ENCODE peak calls at places on chromosomes 16 and 17, in eight cellular contexts. M is fibroblast of pulmonary artery; H is endothelial cell; R is cardiac muscle cell; Y is naive thymus-derived CD8-positive, alpha-beta T cell; W is GM23248; I is bronchial epithelial cell; Q is psoas muscle. S is an unnamed sample.

GRCh38 chr16:53457670-53458069 is 23.4 kb downstream of the RBL2 start:
- DNase-seq in M (no peak), W (no peak), R (no peak), Y (peak), Q (no peak), I (no peak), H (no peak), S (no peak)

GRCh38 chr16:68365167-68365817 is 54.5 kb downstream of the PRMT7 start:
- DNase-seq in R (no peak), H (no peak), M (no peak), Q (no peak), Y (no peak), W (no peak), I (no peak), S (no peak)

GRCh38 chr17:18076941-18077340 is 10.8 kb upstream of the DRG2 start:
- DNase-seq in W (peak), R (no peak), Y (no peak), Q (no peak), I (no peak), H (no peak), M (peak), S (no peak)

GRCh38 chr17:32909787-32910369 is 18.1 kb upstream of the TMEM98 start:
- DNase-seq in M (peak), I (peak), Y (peak), R (peak), Q (peak), H (peak), W (peak), S (peak)

GRCh38 chr17:38703742-38704644 is 1.1 kb upstream of the MLLT6 start:
- DNase-seq in W (peak), H (peak), Q (peak), M (peak), I (peak), Y (peak), R (peak), S (peak)

GRCh38 chr17:21466550-21466949 is 90.4 kb downstream of the KCNJ12 start:
- DNase-seq in M (no peak), Q (no peak), Y (no peak), R (no peak), W (no peak), I (no peak), H (no peak), S (no peak)

GRCh38 chr17:82570282-82570681 is 50.8 kb downstream of the FOXK2 start:
- DNase-seq in Q (no peak), H (no peak), R (peak), I (no peak), M (no peak), W (no peak), Y (no peak), S (no peak)

GRCh38 chr16:2765462-2766404 is 11.3 kb downstream of the ELOB start:
- DNase-seq in I (no peak), M (no peak), Q (no peak), W (no peak), Y (no peak), H (no peak), R (no peak), S (no peak)

GRCh38 chr17:63821809-63822208 is 5.4 kb upstream of the PSMC5 start:
- DNase-seq in W (no peak), Y (no peak), I (no peak), M (no peak), R (no peak), Q (no peak), H (no peak), S (no peak)

GRCh38 chr16:83990492-83990891 is 22.4 kb downstream of the NECAB2 start:
- DNase-seq in Q (no peak), Y (no peak), R (no peak), H (no peak), I (no peak), M (no peak), W (no peak), S (no peak)

GRCh38 chr16:88610080-88610479 is 28.3 kb upstream of the IL17C start:
- DNase-seq in R (no peak), H (no peak), Q (no peak), I (no peak), Y (no peak), W (no peak), M (no peak), S (no peak)

GRCh38 chr17:63694229-63694973 is 5.5 kb downstream of the LIMD2 start:
- DNase-seq in H (no peak), Y (no peak), M (no peak), Q (no peak), R (no peak), W (no peak), I (no peak), S (no peak)

GRCh38 chr16:50591800-50592771 is 43.9 kb downstream of the NKD1 start:
- DNase-seq in I (no peak), R (peak), H (no peak), W (no peak), M (no peak), Y (no peak), Q (peak), S (peak)

GRCh38 chr16:3095869-3096268 is 3.2 kb downstream of the ZSCAN10 start:
- DNase-seq in W (peak), H (no peak), I (no peak), Y (peak), Q (no peak), M (no peak), R (no peak), S (no peak)

GRCh38 chr16:84832488-84833141 is 12.8 kb downstream of the CRISPLD2 start:
- DNase-seq in M (peak), Q (peak), W (peak), R (no peak), Y (no peak), I (no peak), H (no peak), S (peak)

GRCh38 chr17:50210249-50211225 is 9.1 kb upstream of the COL1A1 start:
- DNase-seq in M (peak), R (peak), Y (no peak), W (peak), Q (peak), H (no peak), I (peak), S (peak)

GRCh38 chr17:37609170-37610040 is at the start of gene SYNRG:
- DNase-seq in Y (peak), I (peak), W (peak), Q (peak), H (peak), M (peak), R (peak), S (peak)

GRCh38 chr17:39178516-39178915 is 12.6 kb upstream of the ARL5C start:
- DNase-seq in M (no peak), Y (no peak), R (no peak), H (no peak), W (peak), Q (no peak), I (peak), S (no peak)

GRCh38 chr16:1701216-1701878 is 4.6 kb upstream of the MAPK8IP3 start:
- DNase-seq in W (no peak), R (no peak), Q (no peak), M (no peak), I (peak), H (no peak), Y (no peak), S (no peak)

GRCh38 chr16:17328971-17329370 is 141.8 kb downstream of the XYLT1 start:
- DNase-seq in Q (no peak), I (no peak), Y (no peak), M (no peak), R (no peak), W (peak), H (no peak), S (no peak)

GRCh38 chr16:73101568-73101967 is 53.6 kb upstream of the ZFHX3 start:
- DNase-seq in M (no peak), W (no peak), Y (no peak), I (no peak), Q (no peak), H (no peak), R (no peak), S (no peak)

GRCh38 chr16:67481561-67482259 is 753 bp upstream of the ATP6V0D1 start:
- DNase-seq in I (no peak), H (no peak), Y (peak), R (no peak), W (peak), Q (peak), M (peak), S (peak)

GRCh38 chr16:74997042-74997491 is 1.8 kb upstream of the ZNRF1 start:
- DNase-seq in R (no peak), I (no peak), Y (no peak), Q (no peak), H (no peak), W (no peak), M (no peak), S (no peak)

GRCh38 chr16:84724619-84725307 is 25.0 kb downstream of the USP10 start:
- DNase-seq in M (no peak), Y (no peak), R (no peak), I (no peak), W (peak), Q (no peak), H (no peak), S (no peak)

GRCh38 chr16:86894925-86895324 is 316.6 kb downstream of the FOXL1 start:
- DNase-seq in M (no peak), R (no peak), Y (no peak), I (no peak), W (no peak), H (no peak), Q (no peak), S (no peak)

GRCh38 chr16:29743827-29744531 is 1.8 kb downstream of the C16orf54 start:
- DNase-seq in Y (peak), M (no peak), R (peak), W (no peak), H (no peak), Q (no peak), I (no peak), S (no peak)

GRCh38 chr16:86343733-86344585 is 166.4 kb upstream of the FOXF1 start:
- DNase-seq in I (no peak), H (no peak), M (peak), Y (no peak), W (peak), R (peak), Q (no peak), S (no peak)

GRCh38 chr16:89687092-89687940 is 827 bp downstream of the CDK10 start:
- DNase-seq in I (peak), H (no peak), M (peak), R (no peak), Q (no peak), Y (no peak), W (peak), S (no peak)

GRCh38 chr16:75251280-75252048 is at the start of gene BCAR1:
- DNase-seq in I (peak), W (peak), M (peak), Q (peak), H (peak), R (peak), Y (no peak), S (peak)

GRCh38 chr17:30477758-30478115 is 529 bp downstream of the GOSR1 start:
- DNase-seq in R (no peak), W (peak), Y (peak), M (peak), Q (no peak), H (no peak), I (peak), S (no peak)

GRCh38 chr16:82633964-82634600 is 7.3 kb downstream of the CDH13 start:
- DNase-seq in R (no peak), Q (peak), M (peak), Y (no peak), I (peak), H (no peak), W (peak), S (peak)

GRCh38 chr16:84036131-84036530 is 6.5 kb downstream of the SLC38A8 start:
- DNase-seq in Y (no peak), W (no peak), R (no peak), I (no peak), H (no peak), M (no peak), Q (no peak), S (no peak)

GRCh38 chr17:3794890-3795757 is 5.9 kb downstream of the ITGAE start:
- DNase-seq in I (peak), Y (no peak), Q (no peak), M (no peak), W (peak), R (no peak), H (no peak), S (no peak)

GRCh38 chr17:81251091-81251942 is 12.2 kb downstream of the NDUFAF8 start:
- DNase-seq in Y (no peak), W (no peak), I (no peak), Q (no peak), M (no peak), R (peak), H (no peak), S (peak)

GRCh38 chr16:46712911-46713310 is 23.5 kb downstream of the ORC6 start:
- DNase-seq in Q (no peak), Y (no peak), R (no peak), H (no peak), W (no peak), I (no peak), M (no peak), S (no peak)

GRCh38 chr17:15258113-15258512 is 7.0 kb downstream of the PMP22 start:
- DNase-seq in I (no peak), R (no peak), H (no peak), W (no peak), Q (no peak), M (no peak), Y (no peak), S (no peak)